ENCODE peak calls at places on chromosomes 12 and 14, in seven cellular contexts. Z is stimulated activated CD4-positive, alpha-beta T cell treated with anti-CD3 and anti-CD28 coated beads, Interleukin-4, amount 100 ng/mL, for 24 hours; B is endothelial cell; S is B cell; F is iris pigment epithelial cell; G is iPS-NIHi11; R is NCI-H69. N is an unnamed sample.

GRCh38 chr12:108921946-108922345 is 42.1 kb downstream of the DAO start:
- DNase-seq in F (no peak), Z (no peak), B (no peak), S (no peak), G (no peak), R (no peak), N (no peak)

GRCh38 chr12:2256453-2256852 is 203.7 kb downstream of the CACNA1C start:
- DNase-seq in S (no peak), R (no peak), Z (no peak), G (no peak), B (no peak), F (peak), N (no peak)

GRCh38 chr14:49935526-49935925 is 42.6 kb downstream of the ARF6 start:
- DNase-seq in G (no peak), B (no peak), R (no peak), F (no peak), S (no peak), Z (no peak), N (no peak)

GRCh38 chr12:46404225-46404631 is 31.7 kb upstream of the SLC38A2 start:
- DNase-seq in B (no peak), G (no peak), Z (no peak), F (peak), R (no peak), S (no peak), N (no peak)

GRCh38 chr12:103785243-103786031 is 55.6 kb downstream of the NT5DC3 start:
- DNase-seq in F (no peak), S (no peak), Z (no peak), G (no peak), R (no peak), B (no peak), N (no peak)

GRCh38 chr12:97616936-97617335 is 154.3 kb downstream of the RMST start:
- DNase-seq in G (no peak), F (no peak), B (no peak), R (no peak), S (no peak), Z (no peak), N (no peak)

GRCh38 chr12:16766736-16767135 is 160.8 kb upstream of the LMO3 start:
- DNase-seq in Z (no peak), S (no peak), R (no peak), B (no peak), G (no peak), F (peak), N (no peak)

GRCh38 chr12:122661246-122661645 is 41.9 kb downstream of the HCAR2 start:
- DNase-seq in R (no peak), F (no peak), G (no peak), B (no peak), Z (no peak), S (no peak), N (no peak)

GRCh38 chr12:57623811-57624390 is 9.1 kb downstream of the B4GALNT1 start:
- DNase-seq in F (no peak), G (no peak), B (no peak), R (no peak), Z (no peak), S (no peak), N (no peak)

GRCh38 chr12:21891763-21892217 is 49.4 kb downstream of the ABCC9 start:
- DNase-seq in Z (no peak), G (no peak), R (no peak), B (no peak), S (no peak), F (no peak), N (no peak)

GRCh38 chr12:62602445-62603060 is 135.9 kb downstream of the MON2 start:
- DNase-seq in F (peak), B (peak), R (peak), S (peak), Z (peak), G (peak), N (peak)

GRCh38 chr14:100827751-100828447 is 2.0 kb downstream of the MEG3 start:
- DNase-seq in S (no peak), F (peak), Z (no peak), R (peak), G (no peak), B (no peak), N (no peak)

GRCh38 chr12:77615331-77615730 is 215.4 kb upstream of the NAV3 start:
- DNase-seq in S (no peak), R (peak), B (no peak), G (no peak), F (peak), Z (no peak), N (no peak)

GRCh38 chr12:52032797-52033505 is 18.3 kb upstream of the NR4A1 start:
- DNase-seq in G (peak), R (peak), Z (peak), F (peak), B (peak), S (peak), N (peak)

GRCh38 chr14:97978336-97978735 is 1181.2 kb downstream of the VRK1 start:
- DNase-seq in G (peak), F (peak), S (no peak), B (peak), Z (peak), R (peak), N (peak)

GRCh38 chr12:3745152-3745551 is 7.8 kb downstream of the CRACR2A start:
- DNase-seq in R (no peak), B (no peak), F (no peak), G (no peak), S (no peak), Z (no peak), N (no peak)

GRCh38 chr14:54003064-54003463 is 46.4 kb upstream of the BMP4 start:
- DNase-seq in S (no peak), R (peak), F (no peak), Z (no peak), G (no peak), B (no peak), N (no peak)

GRCh38 chr12:98352218-98352811 is 163.1 kb upstream of the TMPO start:
- DNase-seq in Z (no peak), B (no peak), S (no peak), F (peak), G (no peak), R (peak), N (no peak)

N was measured in stimulated activated naive CD4-positive, alpha-beta T cell treated with Interleukin-2 at 50 U/mL for 16 hours.